ENCODE peak calls at places on chromosomes 4 and X, in ten cellular contexts. V, W, S, L, K, N, T, H, F and R are unnamed samples.

GRCh38 chr4:87478732-87479250 is 50.4 kb downstream of the SPARCL1 start:
- DNase-seq in V (no peak), W (no peak), S (no peak), L (no peak), K (no peak), N (no peak), T (no peak), H (no peak), F (no peak), R (no peak)

GRCh38 chrX:17876135-17876534 is 15.0 kb upstream of the RAI2 start:
- DNase-seq in V (no peak), W (no peak), S (no peak), L (no peak), K (no peak), N (no peak), T (no peak), H (no peak), F (no peak), R (no peak)

GRCh38 chr4:1367936-1368289 is 20.9 kb downstream of the UVSSA start:
- DNase-seq in V (no peak), W (no peak), S (peak; percentile 54), L (no peak), K (no peak), N (no peak), T (no peak), H (no peak), F (no peak), R (no peak)

GRCh38 chr4:81499840-81500239 is 28.1 kb upstream of the RASGEF1B start:
- DNase-seq in V (no peak), W (no peak), S (no peak), L (no peak), K (no peak), N (no peak), T (no peak), H (no peak), F (no peak), R (no peak)

GRCh38 chr4:142846105-142846728 is at the start of gene INPP4B:
- DNase-seq in V (no peak), W (no peak), S (peak; percentile 83), L (no peak), K (peak; percentile 46), N (peak; percentile 33), T (peak; percentile 71), H (peak; percentile 55), F (peak; percentile 68), R (no peak)

GRCh38 chrX:69133561-69134542 is 31.4 kb downstream of the PJA1 start:
- DNase-seq in V (no peak), W (no peak), S (no peak), L (no peak), K (peak; percentile 59), N (no peak), T (no peak), H (no peak), F (peak; percentile 42), R (no peak)

GRCh38 chr4:128220286-128221235 is 67.1 kb downstream of the PGRMC2 start:
- DNase-seq in V (no peak), W (no peak), S (no peak), L (peak; percentile 50), K (peak; percentile 75), N (no peak), T (no peak), H (no peak), F (peak; percentile 58), R (no peak)

GRCh38 chr4:126385954-126386353 is 1071.2 kb downstream of the FAT4 start:
- DNase-seq in V (no peak), W (no peak), S (no peak), L (no peak), K (no peak), N (no peak), T (no peak), H (no peak), F (no peak), R (no peak)

GRCh38 chr4:1598206-1598605 is 85.9 kb downstream of the FAM53A start:
- DNase-seq in V (no peak), W (no peak), S (peak; percentile 70), L (no peak), K (no peak), N (no peak), T (no peak), H (no peak), F (no peak), R (no peak)

GRCh38 chr4:6332042-6332668 is 62.5 kb downstream of the WFS1 start:
- DNase-seq in V (no peak), W (no peak), S (no peak), L (no peak), K (peak; percentile 65), N (no peak), T (no peak), H (peak; percentile 49), F (no peak), R (no peak)

GRCh38 chr4:26594778-26595177 is 10.9 kb downstream of the TBC1D19 start:
- DNase-seq in V (no peak), W (no peak), S (no peak), L (no peak), K (no peak), N (no peak), T (no peak), H (no peak), F (no peak), R (no peak)

GRCh38 chr4:145879598-145879997 is 59.0 kb downstream of the ZNF827 start:
- DNase-seq in V (no peak), W (no peak), S (no peak), L (no peak), K (no peak), N (no peak), T (no peak), H (no peak), F (peak; percentile 18), R (no peak)

GRCh38 chr4:77158487-77158861 is 1.5 kb downstream of the CCNG2 start:
- DNase-seq in V (no peak), W (no peak), S (no peak), L (no peak), K (no peak), N (no peak), T (no peak), H (no peak), F (no peak), R (no peak)

GRCh38 chr4:153555730-153556440 is 89.7 kb downstream of the TMEM131L start:
- DNase-seq in V (no peak), W (peak; percentile 48), S (peak; percentile 92), L (no peak), K (peak; percentile 89), N (no peak), T (peak; percentile 77), H (no peak), F (no peak), R (no peak)

GRCh38 chrX:152641256-152641875 is 3.7 kb downstream of the GABRQ start:
- DNase-seq in V (no peak), W (no peak), S (no peak), L (no peak), K (no peak), N (no peak), T (no peak), H (no peak), F (no peak), R (no peak)

GRCh38 chr4:16067515-16067914 is 16.3 kb downstream of the PROM1 start:
- DNase-seq in V (no peak), W (no peak), S (no peak), L (no peak), K (no peak), N (no peak), T (no peak), H (no peak), F (no peak), R (no peak)

GRCh38 chrX:34300871-34301270 is 168.8 kb upstream of the FAM47A start:
- DNase-seq in V (no peak), W (peak; percentile 0), S (no peak), L (peak; percentile 31), K (peak; percentile 74), N (peak; percentile 0), T (peak; percentile 47), H (no peak), F (peak; percentile 58), R (no peak)

GRCh38 chr4:82851902-82852750 is 38.8 kb downstream of the SEC31A start:
- DNase-seq in V (no peak), W (no peak), S (no peak), L (no peak), K (peak; percentile 71), N (no peak), T (no peak), H (no peak), F (peak; percentile 51), R (no peak)

GRCh38 chrX:132001127-132001526 is 22.0 kb upstream of the STK26 start:
- DNase-seq in V (no peak), W (no peak), S (no peak), L (no peak), K (no peak), N (no peak), T (no peak), H (no peak), F (no peak), R (no peak)